ENCODE peak calls at places on chromosomes 11 and 22, in seven cellular contexts. K is T-cell, M is lower lobe of right lung, F is EH, U is H9, B is SJSA1, R is anterior cingulate cortex. C is an unnamed sample.

GRCh38 chr11:128181090-128181485 is 406.3 kb downstream of the ETS1 start:
- DNase-seq in M (no peak), R (no peak), F (no peak), B (no peak), K (no peak), U (no peak), C (no peak)

GRCh38 chr11:9825315-9825714 is 161.4 kb downstream of the SWAP70 start:
- DNase-seq in R (no peak), K (no peak), U (no peak), B (no peak), M (no peak), F (peak; percentile 35), C (no peak)

GRCh38 chr11:22192642-22193347 is at the start of gene ANO5:
- DNase-seq in M (peak; percentile 73), R (peak; percentile 50), U (peak; percentile 89), F (no peak), B (peak; percentile 43), K (no peak), C (peak; percentile 85)

GRCh38 chr11:67662142-67662805 is 11.7 kb upstream of the ACY3 start:
- DNase-seq in M (no peak), R (no peak), K (no peak), U (no peak), B (no peak), F (no peak), C (peak; percentile 30)

GRCh38 chr11:82996966-82997606 is 74.6 kb downstream of the RAB30 start:
- DNase-seq in R (no peak), B (no peak), U (no peak), M (no peak), K (no peak), F (no peak), C (no peak)

GRCh38 chr22:42990131-42990838 is 24.7 kb downstream of the PACSIN2 start:
- DNase-seq in B (peak; percentile 86), R (no peak), U (no peak), F (peak; percentile 92), M (no peak), K (no peak), C (no peak)

GRCh38 chr11:8801121-8801520 is 109.9 kb upstream of the AKIP1 start:
- DNase-seq in F (no peak), B (no peak), M (no peak), U (no peak), K (no peak), R (no peak), C (no peak)

GRCh38 chr11:44313701-44314489 is 4.0 kb upstream of the ALX4 start:
- DNase-seq in R (no peak), K (no peak), M (no peak), F (no peak), B (no peak), U (no peak), C (peak; percentile 18)

GRCh38 chr11:1518301-1518700 is 31.7 kb upstream of the MOB2 start:
- DNase-seq in M (peak; percentile 16), R (no peak), B (no peak), F (no peak), U (no peak), K (no peak), C (no peak)

GRCh38 chr11:17773674-17774073 is 39.1 kb downstream of the KCNC1 start:
- DNase-seq in K (no peak), F (no peak), R (no peak), B (no peak), U (no peak), M (no peak), C (no peak)

GRCh38 chr22:38733329-38734202 is 22.2 kb downstream of the SUN2 start:
- DNase-seq in F (peak; percentile 43), U (peak; percentile 58), K (peak; percentile 55), M (no peak), R (peak; percentile 86), B (no peak), C (peak; percentile 76)

GRCh38 chr22:22855617-22856308 is 31.9 kb upstream of the IGLL5 start:
- DNase-seq in B (peak; percentile 70), U (peak; percentile 69), K (no peak), R (no peak), M (no peak), F (peak; percentile 28), C (no peak)

GRCh38 chr11:96167233-96167632 is 175.8 kb downstream of the MAML2 start:
- DNase-seq in R (no peak), F (no peak), U (no peak), M (no peak), K (no peak), B (no peak), C (no peak)

GRCh38 chr11:88402784-88403183 is 65.2 kb upstream of the CTSC start:
- DNase-seq in R (no peak), F (peak; percentile 82), B (peak; percentile 39), U (no peak), M (no peak), K (no peak), C (no peak)

GRCh38 chr11:12079726-12080556 is 30.4 kb upstream of the MICAL2 start:
- DNase-seq in F (peak; percentile 99), R (no peak), B (peak; percentile 91), U (no peak), M (no peak), K (no peak), C (peak; percentile 70)

GRCh38 chr11:83835423-83835822 is 549.3 kb upstream of the CCDC90B start:
- DNase-seq in M (no peak), F (no peak), K (no peak), R (peak; percentile 7), B (no peak), U (no peak), C (no peak)

GRCh38 chr11:73565804-73566203 is 32.1 kb downstream of the FAM168A start:
- DNase-seq in R (no peak), U (no peak), B (no peak), F (no peak), M (no peak), K (no peak), C (no peak)

GRCh38 chr11:92251980-92252379 is 27.4 kb downstream of the FAT3 start:
- DNase-seq in R (no peak), K (no peak), B (no peak), U (no peak), M (no peak), F (peak; percentile 84), C (no peak)

GRCh38 chr11:120956710-120957500 is 67.0 kb upstream of the TBCEL start:
- DNase-seq in M (no peak), K (no peak), B (no peak), F (no peak), R (no peak), U (peak; percentile 80), C (no peak)

GRCh38 chr11:17989306-17989705 is 23.5 kb downstream of the SERGEF start:
- DNase-seq in M (no peak), B (no peak), R (no peak), K (no peak), U (no peak), F (no peak), C (no peak)

GRCh38 chr11:9535189-9535781 is 38.2 kb upstream of the WEE1 start:
- DNase-seq in K (peak; percentile 73), M (peak; percentile 86), U (peak; percentile 88), B (no peak), F (peak; percentile 94), R (peak; percentile 26), C (peak; percentile 90)

GRCh38 chr22:45058622-45058912 is 48.8 kb upstream of the PHF21B start:
- DNase-seq in M (no peak), K (no peak), B (no peak), F (no peak), U (no peak), R (no peak), C (no peak)

GRCh38 chr22:22374163-22374562 is 129.6 kb downstream of the VPREB1 start:
- DNase-seq in U (no peak), M (no peak), F (no peak), R (no peak), K (no peak), B (no peak), C (no peak)

GRCh38 chr11:34149786-34150185 is 44.4 kb downstream of the NAT10 start:
- DNase-seq in U (peak; percentile 55), F (peak; percentile 27), R (no peak), B (no peak), M (peak; percentile 32), K (no peak), C (no peak)

GRCh38 chr11:111414936-111415335 is 35.9 kb upstream of the POU2AF1 start:
- DNase-seq in F (no peak), R (no peak), B (no peak), K (no peak), M (no peak), U (no peak), C (no peak)

GRCh38 chr11:47430524-47430923 is 4.3 kb upstream of the PSMC3 start:
- DNase-seq in F (no peak), B (no peak), U (no peak), R (no peak), M (no peak), K (no peak), C (no peak)

GRCh38 chr11:35163209-35163608 is 24.2 kb downstream of the CD44 start:
- DNase-seq in F (peak; percentile 55), R (no peak), K (no peak), B (no peak), M (no peak), U (no peak), C (no peak)

GRCh38 chr11:67563354-67564114 is 20.1 kb upstream of the GSTP1 start:
- DNase-seq in B (peak; percentile 98), F (peak; percentile 94), U (no peak), M (no peak), K (no peak), R (no peak), C (no peak)

GRCh38 chr11:95092549-95093324 is 3.1 kb downstream of the ENDOD1 start:
- DNase-seq in F (peak; percentile 83), K (no peak), M (no peak), B (no peak), U (no peak), R (no peak), C (no peak)

GRCh38 chr22:24178502-24179440 is 2.5 kb upstream of the SUSD2 start:
- DNase-seq in B (no peak), U (peak; percentile 67), R (no peak), M (no peak), K (no peak), F (no peak), C (no peak)

GRCh38 chr11:95338430-95338991 is 107.5 kb upstream of the SESN3 start:
- DNase-seq in U (no peak), K (no peak), R (peak; percentile 16), F (peak; percentile 55), M (peak; percentile 66), B (no peak), C (peak; percentile 71)

GRCh38 chr22:45602824-45603301 is 68.8 kb upstream of the ATXN10 start:
- DNase-seq in U (peak; percentile 94), R (no peak), M (peak; percentile 34), B (no peak), F (peak; percentile 84), K (no peak), C (no peak)

GRCh38 chr22:45318558-45319318 is 9.0 kb downstream of the FAM118A start:
- DNase-seq in F (peak; percentile 75), U (no peak), M (no peak), R (no peak), K (peak; percentile 47), B (peak; percentile 89), C (no peak)

GRCh38 chr11:39220069-39220468 is 2239.4 kb downstream of the LRRC4C start:
- DNase-seq in R (no peak), M (no peak), K (no peak), B (no peak), U (no peak), F (no peak), C (no peak)

GRCh38 chr11:7263842-7264241 is 12.1 kb downstream of the SYT9 start:
- DNase-seq in U (no peak), K (no peak), B (no peak), R (no peak), M (no peak), F (no peak), C (no peak)

GRCh38 chr11:93986716-93987115 is 34.4 kb upstream of the HEPHL1 start:
- DNase-seq in M (peak; percentile 46), U (no peak), F (peak; percentile 13), K (no peak), R (no peak), B (no peak), C (peak; percentile 65)